ENCODE peak calls at places on chromosomes 12 and 14, in eight cellular contexts. One of them, this sample, is unnamed.

GRCh38 chr14:29111554-29111953 is 345.0 kb downstream of the FOXG1 start:
- DNase-seq in lower lobe of right lung: no peak
- DNase-seq in mesendoderm: peak
- DNase-seq in WERI-Rb-1: no peak
- DNase-seq in nephron progenitor cell: no peak
- DNase-seq in activated CD4-positive, alpha-beta T cell treated with anti-CD3 and anti-CD28 coated beads, Interleukin-2, amount 50 U/mL, for 24 hours: no peak
- DNase-seq in amygdala: no peak
- DNase-seq in activated T-cell treated with anti-CD3 and anti-CD28 coated beads, Interleukin-2, amount 50 U/mL, for 72 hours: no peak
- DNase-seq in this sample: no peak

GRCh38 chr14:96271421-96271762 is 15.4 kb downstream of the BDKRB1 start:
- DNase-seq in lower lobe of right lung: no peak
- DNase-seq in mesendoderm: no peak
- DNase-seq in WERI-Rb-1: no peak
- DNase-seq in nephron progenitor cell: no peak
- DNase-seq in activated CD4-positive, alpha-beta T cell treated with anti-CD3 and anti-CD28 coated beads, Interleukin-2, amount 50 U/mL, for 24 hours: no peak
- DNase-seq in amygdala: no peak
- DNase-seq in activated T-cell treated with anti-CD3 and anti-CD28 coated beads, Interleukin-2, amount 50 U/mL, for 72 hours: no peak
- DNase-seq in this sample: no peak

GRCh38 chr14:88856786-88857366 is 32.4 kb downstream of the TTC8 start:
- DNase-seq in lower lobe of right lung: no peak
- DNase-seq in mesendoderm: no peak
- DNase-seq in WERI-Rb-1: peak
- DNase-seq in nephron progenitor cell: no peak
- DNase-seq in activated CD4-positive, alpha-beta T cell treated with anti-CD3 and anti-CD28 coated beads, Interleukin-2, amount 50 U/mL, for 24 hours: no peak
- DNase-seq in amygdala: no peak
- DNase-seq in activated T-cell treated with anti-CD3 and anti-CD28 coated beads, Interleukin-2, amount 50 U/mL, for 72 hours: no peak
- DNase-seq in this sample: no peak

GRCh38 chr12:106841471-106842302 is 67.2 kb downstream of the RIC8B start:
- DNase-seq in lower lobe of right lung: no peak
- DNase-seq in mesendoderm: peak
- DNase-seq in WERI-Rb-1: peak
- DNase-seq in nephron progenitor cell: peak
- DNase-seq in activated CD4-positive, alpha-beta T cell treated with anti-CD3 and anti-CD28 coated beads, Interleukin-2, amount 50 U/mL, for 24 hours: peak
- DNase-seq in amygdala: no peak
- DNase-seq in activated T-cell treated with anti-CD3 and anti-CD28 coated beads, Interleukin-2, amount 50 U/mL, for 72 hours: peak
- DNase-seq in this sample: peak

GRCh38 chr14:55103005-55103640 is 25.9 kb upstream of the LGALS3 start:
- DNase-seq in lower lobe of right lung: peak
- DNase-seq in mesendoderm: peak
- DNase-seq in WERI-Rb-1: no peak
- DNase-seq in nephron progenitor cell: peak
- DNase-seq in activated CD4-positive, alpha-beta T cell treated with anti-CD3 and anti-CD28 coated beads, Interleukin-2, amount 50 U/mL, for 24 hours: peak
- DNase-seq in amygdala: no peak
- DNase-seq in activated T-cell treated with anti-CD3 and anti-CD28 coated beads, Interleukin-2, amount 50 U/mL, for 72 hours: peak
- DNase-seq in this sample: no peak

GRCh38 chr12:109604902-109605536 is 31.4 kb downstream of the MVK start:
- DNase-seq in lower lobe of right lung: no peak
- DNase-seq in mesendoderm: peak
- DNase-seq in WERI-Rb-1: peak
- DNase-seq in nephron progenitor cell: no peak
- DNase-seq in activated CD4-positive, alpha-beta T cell treated with anti-CD3 and anti-CD28 coated beads, Interleukin-2, amount 50 U/mL, for 24 hours: no peak
- DNase-seq in amygdala: no peak
- DNase-seq in activated T-cell treated with anti-CD3 and anti-CD28 coated beads, Interleukin-2, amount 50 U/mL, for 72 hours: no peak
- DNase-seq in this sample: no peak

GRCh38 chr14:30251017-30251416 is 307.9 kb upstream of the G2E3 start:
- DNase-seq in lower lobe of right lung: no peak
- DNase-seq in mesendoderm: no peak
- DNase-seq in WERI-Rb-1: no peak
- DNase-seq in nephron progenitor cell: no peak
- DNase-seq in activated CD4-positive, alpha-beta T cell treated with anti-CD3 and anti-CD28 coated beads, Interleukin-2, amount 50 U/mL, for 24 hours: no peak
- DNase-seq in amygdala: no peak
- DNase-seq in activated T-cell treated with anti-CD3 and anti-CD28 coated beads, Interleukin-2, amount 50 U/mL, for 72 hours: no peak
- DNase-seq in this sample: no peak

GRCh38 chr14:97956944-97957343 is 1159.8 kb downstream of the VRK1 start:
- DNase-seq in lower lobe of right lung: no peak
- DNase-seq in mesendoderm: no peak
- DNase-seq in WERI-Rb-1: no peak
- DNase-seq in nephron progenitor cell: no peak
- DNase-seq in activated CD4-positive, alpha-beta T cell treated with anti-CD3 and anti-CD28 coated beads, Interleukin-2, amount 50 U/mL, for 24 hours: no peak
- DNase-seq in amygdala: no peak
- DNase-seq in activated T-cell treated with anti-CD3 and anti-CD28 coated beads, Interleukin-2, amount 50 U/mL, for 72 hours: no peak
- DNase-seq in this sample: no peak

GRCh38 chr12:111993290-111994150 is 19.4 kb downstream of the TMEM116 start:
- DNase-seq in lower lobe of right lung: no peak
- DNase-seq in mesendoderm: no peak
- DNase-seq in WERI-Rb-1: no peak
- DNase-seq in nephron progenitor cell: no peak
- DNase-seq in activated CD4-positive, alpha-beta T cell treated with anti-CD3 and anti-CD28 coated beads, Interleukin-2, amount 50 U/mL, for 24 hours: no peak
- DNase-seq in amygdala: no peak
- DNase-seq in activated T-cell treated with anti-CD3 and anti-CD28 coated beads, Interleukin-2, amount 50 U/mL, for 72 hours: no peak
- DNase-seq in this sample: no peak

GRCh38 chr12:133233993-133234564 is 1.6 kb downstream of the ANHX start:
- DNase-seq in lower lobe of right lung: no peak
- DNase-seq in mesendoderm: no peak
- DNase-seq in WERI-Rb-1: no peak
- DNase-seq in nephron progenitor cell: no peak
- DNase-seq in activated CD4-positive, alpha-beta T cell treated with anti-CD3 and anti-CD28 coated beads, Interleukin-2, amount 50 U/mL, for 24 hours: no peak
- DNase-seq in amygdala: no peak
- DNase-seq in activated T-cell treated with anti-CD3 and anti-CD28 coated beads, Interleukin-2, amount 50 U/mL, for 72 hours: no peak
- DNase-seq in this sample: no peak

GRCh38 chr14:75343914-75344313 is 65.3 kb downstream of the FOS start:
- DNase-seq in lower lobe of right lung: no peak
- DNase-seq in mesendoderm: no peak
- DNase-seq in WERI-Rb-1: no peak
- DNase-seq in nephron progenitor cell: no peak
- DNase-seq in activated CD4-positive, alpha-beta T cell treated with anti-CD3 and anti-CD28 coated beads, Interleukin-2, amount 50 U/mL, for 24 hours: no peak
- DNase-seq in amygdala: no peak
- DNase-seq in activated T-cell treated with anti-CD3 and anti-CD28 coated beads, Interleukin-2, amount 50 U/mL, for 72 hours: no peak
- DNase-seq in this sample: no peak

GRCh38 chr14:90510208-90510607 is 113.4 kb downstream of the CALM1 start:
- DNase-seq in lower lobe of right lung: peak
- DNase-seq in mesendoderm: no peak
- DNase-seq in WERI-Rb-1: no peak
- DNase-seq in nephron progenitor cell: no peak
- DNase-seq in activated CD4-positive, alpha-beta T cell treated with anti-CD3 and anti-CD28 coated beads, Interleukin-2, amount 50 U/mL, for 24 hours: no peak
- DNase-seq in amygdala: no peak
- DNase-seq in activated T-cell treated with anti-CD3 and anti-CD28 coated beads, Interleukin-2, amount 50 U/mL, for 72 hours: no peak
- DNase-seq in this sample: no peak

GRCh38 chr14:37819155-37820015 is 224.0 kb downstream of the TTC6 start:
- DNase-seq in lower lobe of right lung: no peak
- DNase-seq in mesendoderm: peak
- DNase-seq in WERI-Rb-1: no peak
- DNase-seq in nephron progenitor cell: no peak
- DNase-seq in activated CD4-positive, alpha-beta T cell treated with anti-CD3 and anti-CD28 coated beads, Interleukin-2, amount 50 U/mL, for 24 hours: no peak
- DNase-seq in amygdala: no peak
- DNase-seq in activated T-cell treated with anti-CD3 and anti-CD28 coated beads, Interleukin-2, amount 50 U/mL, for 72 hours: no peak
- DNase-seq in this sample: no peak

GRCh38 chr12:85920324-85920947 is 46.3 kb downstream of the NTS start:
- DNase-seq in lower lobe of right lung: no peak
- DNase-seq in mesendoderm: peak
- DNase-seq in WERI-Rb-1: no peak
- DNase-seq in nephron progenitor cell: no peak
- DNase-seq in activated CD4-positive, alpha-beta T cell treated with anti-CD3 and anti-CD28 coated beads, Interleukin-2, amount 50 U/mL, for 24 hours: no peak
- DNase-seq in amygdala: no peak
- DNase-seq in activated T-cell treated with anti-CD3 and anti-CD28 coated beads, Interleukin-2, amount 50 U/mL, for 72 hours: no peak
- DNase-seq in this sample: peak

GRCh38 chr14:66752109-66752508 is 244.2 kb downstream of the GPHN start:
- DNase-seq in lower lobe of right lung: no peak
- DNase-seq in mesendoderm: no peak
- DNase-seq in WERI-Rb-1: no peak
- DNase-seq in nephron progenitor cell: no peak
- DNase-seq in activated CD4-positive, alpha-beta T cell treated with anti-CD3 and anti-CD28 coated beads, Interleukin-2, amount 50 U/mL, for 24 hours: no peak
- DNase-seq in amygdala: no peak
- DNase-seq in activated T-cell treated with anti-CD3 and anti-CD28 coated beads, Interleukin-2, amount 50 U/mL, for 72 hours: no peak
- DNase-seq in this sample: peak

GRCh38 chr12:69329669-69330428 is 18.3 kb upstream of the LYZ start:
- DNase-seq in lower lobe of right lung: no peak
- DNase-seq in mesendoderm: no peak
- DNase-seq in WERI-Rb-1: no peak
- DNase-seq in nephron progenitor cell: no peak
- DNase-seq in activated CD4-positive, alpha-beta T cell treated with anti-CD3 and anti-CD28 coated beads, Interleukin-2, amount 50 U/mL, for 24 hours: no peak
- DNase-seq in amygdala: no peak
- DNase-seq in activated T-cell treated with anti-CD3 and anti-CD28 coated beads, Interleukin-2, amount 50 U/mL, for 72 hours: no peak
- DNase-seq in this sample: no peak

GRCh38 chr14:92258934-92259333 is 64.0 kb upstream of the SLC24A4 start:
- DNase-seq in lower lobe of right lung: no peak
- DNase-seq in mesendoderm: peak
- DNase-seq in WERI-Rb-1: no peak
- DNase-seq in nephron progenitor cell: no peak
- DNase-seq in activated CD4-positive, alpha-beta T cell treated with anti-CD3 and anti-CD28 coated beads, Interleukin-2, amount 50 U/mL, for 24 hours: no peak
- DNase-seq in amygdala: no peak
- DNase-seq in activated T-cell treated with anti-CD3 and anti-CD28 coated beads, Interleukin-2, amount 50 U/mL, for 72 hours: no peak
- DNase-seq in this sample: peak

GRCh38 chr14:23061995-23062394 is 4.7 kb upstream of the CDH24 start:
- DNase-seq in lower lobe of right lung: no peak
- DNase-seq in mesendoderm: peak
- DNase-seq in WERI-Rb-1: no peak
- DNase-seq in nephron progenitor cell: no peak
- DNase-seq in activated CD4-positive, alpha-beta T cell treated with anti-CD3 and anti-CD28 coated beads, Interleukin-2, amount 50 U/mL, for 24 hours: no peak
- DNase-seq in amygdala: no peak
- DNase-seq in activated T-cell treated with anti-CD3 and anti-CD28 coated beads, Interleukin-2, amount 50 U/mL, for 72 hours: no peak
- DNase-seq in this sample: no peak

GRCh38 chr14:35883677-35884293 is 57.6 kb downstream of the BRMS1L start:
- DNase-seq in lower lobe of right lung: no peak
- DNase-seq in mesendoderm: peak
- DNase-seq in WERI-Rb-1: peak
- DNase-seq in nephron progenitor cell: peak
- DNase-seq in activated CD4-positive, alpha-beta T cell treated with anti-CD3 and anti-CD28 coated beads, Interleukin-2, amount 50 U/mL, for 24 hours: peak
- DNase-seq in amygdala: no peak
- DNase-seq in activated T-cell treated with anti-CD3 and anti-CD28 coated beads, Interleukin-2, amount 50 U/mL, for 72 hours: peak
- DNase-seq in this sample: peak

GRCh38 chr12:119338593-119339363 is 4.2 kb downstream of the CCDC60 start:
- DNase-seq in lower lobe of right lung: no peak
- DNase-seq in mesendoderm: peak
- DNase-seq in WERI-Rb-1: peak
- DNase-seq in nephron progenitor cell: no peak
- DNase-seq in activated CD4-positive, alpha-beta T cell treated with anti-CD3 and anti-CD28 coated beads, Interleukin-2, amount 50 U/mL, for 24 hours: no peak
- DNase-seq in amygdala: no peak
- DNase-seq in activated T-cell treated with anti-CD3 and anti-CD28 coated beads, Interleukin-2, amount 50 U/mL, for 72 hours: no peak
- DNase-seq in this sample: no peak

GRCh38 chr12:104720346-104721064 is 237.6 kb downstream of the SLC41A2 start:
- DNase-seq in lower lobe of right lung: no peak
- DNase-seq in mesendoderm: no peak
- DNase-seq in WERI-Rb-1: no peak
- DNase-seq in nephron progenitor cell: no peak
- DNase-seq in activated CD4-positive, alpha-beta T cell treated with anti-CD3 and anti-CD28 coated beads, Interleukin-2, amount 50 U/mL, for 24 hours: peak
- DNase-seq in amygdala: no peak
- DNase-seq in activated T-cell treated with anti-CD3 and anti-CD28 coated beads, Interleukin-2, amount 50 U/mL, for 72 hours: peak
- DNase-seq in this sample: peak

GRCh38 chr12:115375188-115375991 is 691.4 kb upstream of the TBX3 start:
- DNase-seq in lower lobe of right lung: no peak
- DNase-seq in mesendoderm: peak
- DNase-seq in WERI-Rb-1: no peak
- DNase-seq in nephron progenitor cell: no peak
- DNase-seq in activated CD4-positive, alpha-beta T cell treated with anti-CD3 and anti-CD28 coated beads, Interleukin-2, amount 50 U/mL, for 24 hours: no peak
- DNase-seq in amygdala: no peak
- DNase-seq in activated T-cell treated with anti-CD3 and anti-CD28 coated beads, Interleukin-2, amount 50 U/mL, for 72 hours: peak
- DNase-seq in this sample: peak

GRCh38 chr12:120861074-120861795 is 42.9 kb downstream of the SPPL3 start:
- DNase-seq in lower lobe of right lung: no peak
- DNase-seq in mesendoderm: no peak
- DNase-seq in WERI-Rb-1: no peak
- DNase-seq in nephron progenitor cell: no peak
- DNase-seq in activated CD4-positive, alpha-beta T cell treated with anti-CD3 and anti-CD28 coated beads, Interleukin-2, amount 50 U/mL, for 24 hours: no peak
- DNase-seq in amygdala: no peak
- DNase-seq in activated T-cell treated with anti-CD3 and anti-CD28 coated beads, Interleukin-2, amount 50 U/mL, for 72 hours: no peak
- DNase-seq in this sample: no peak

GRCh38 chr12:80681287-80681686 is 26.1 kb upstream of the MYF6 start:
- DNase-seq in lower lobe of right lung: no peak
- DNase-seq in mesendoderm: no peak
- DNase-seq in WERI-Rb-1: no peak
- DNase-seq in nephron progenitor cell: no peak
- DNase-seq in activated CD4-positive, alpha-beta T cell treated with anti-CD3 and anti-CD28 coated beads, Interleukin-2, amount 50 U/mL, for 24 hours: no peak
- DNase-seq in amygdala: no peak
- DNase-seq in activated T-cell treated with anti-CD3 and anti-CD28 coated beads, Interleukin-2, amount 50 U/mL, for 72 hours: no peak
- DNase-seq in this sample: no peak

GRCh38 chr14:64970776-64971451 is 1.2 kb downstream of the RAB15 start:
- DNase-seq in lower lobe of right lung: no peak
- DNase-seq in mesendoderm: peak
- DNase-seq in WERI-Rb-1: no peak
- DNase-seq in nephron progenitor cell: no peak
- DNase-seq in activated CD4-positive, alpha-beta T cell treated with anti-CD3 and anti-CD28 coated beads, Interleukin-2, amount 50 U/mL, for 24 hours: no peak
- DNase-seq in amygdala: no peak
- DNase-seq in activated T-cell treated with anti-CD3 and anti-CD28 coated beads, Interleukin-2, amount 50 U/mL, for 72 hours: no peak
- DNase-seq in this sample: no peak

GRCh38 chr12:26123482-26123980 is 1.3 kb downstream of the BHLHE41 start:
- DNase-seq in lower lobe of right lung: no peak
- DNase-seq in mesendoderm: no peak
- DNase-seq in WERI-Rb-1: no peak
- DNase-seq in nephron progenitor cell: no peak
- DNase-seq in activated CD4-positive, alpha-beta T cell treated with anti-CD3 and anti-CD28 coated beads, Interleukin-2, amount 50 U/mL, for 24 hours: no peak
- DNase-seq in amygdala: no peak
- DNase-seq in activated T-cell treated with anti-CD3 and anti-CD28 coated beads, Interleukin-2, amount 50 U/mL, for 72 hours: no peak
- DNase-seq in this sample: peak

GRCh38 chr12:19130224-19131019 is 889 bp downstream of the PLEKHA5 start:
- DNase-seq in lower lobe of right lung: peak
- DNase-seq in mesendoderm: peak
- DNase-seq in WERI-Rb-1: peak
- DNase-seq in nephron progenitor cell: peak
- DNase-seq in activated CD4-positive, alpha-beta T cell treated with anti-CD3 and anti-CD28 coated beads, Interleukin-2, amount 50 U/mL, for 24 hours: no peak
- DNase-seq in amygdala: peak
- DNase-seq in activated T-cell treated with anti-CD3 and anti-CD28 coated beads, Interleukin-2, amount 50 U/mL, for 72 hours: peak
- DNase-seq in this sample: peak

GRCh38 chr12:25725874-25726273 is 172.8 kb upstream of the LMNTD1 start:
- DNase-seq in lower lobe of right lung: no peak
- DNase-seq in mesendoderm: no peak
- DNase-seq in WERI-Rb-1: no peak
- DNase-seq in nephron progenitor cell: no peak
- DNase-seq in activated CD4-positive, alpha-beta T cell treated with anti-CD3 and anti-CD28 coated beads, Interleukin-2, amount 50 U/mL, for 24 hours: no peak
- DNase-seq in amygdala: no peak
- DNase-seq in activated T-cell treated with anti-CD3 and anti-CD28 coated beads, Interleukin-2, amount 50 U/mL, for 72 hours: no peak
- DNase-seq in this sample: no peak

This sample was measured in GM20000.